ENCODE peak calls at places on chromosomes 7 and 10, in five cellular contexts. W is tibial artery, Z is IMR-90, I is nephron progenitor cell, B is right lobe of liver. D is an unnamed sample.

GRCh38 chr7:142866361-142867096 is 11.7 kb downstream of the EPHB6 start:
- DNase-seq in W (no peak), Z (no peak), I (peak), B (no peak), D (no peak)

GRCh38 chr7:468681-469590 is 50.7 kb downstream of the PDGFA start:
- DNase-seq in W (peak), Z (peak), I (no peak), B (peak), D (peak)

GRCh38 chr7:104979167-104979841 is 34.7 kb upstream of the KMT2E start:
- DNase-seq in W (no peak), Z (peak), I (peak), B (no peak), D (no peak)

GRCh38 chr7:43612599-43613589 is 30.0 kb downstream of the STK17A start:
- DNase-seq in W (no peak), Z (peak), I (no peak), B (no peak), D (no peak)

GRCh38 chr7:101410743-101411476 is 48.2 kb downstream of the COL26A1 start:
- DNase-seq in W (no peak), Z (no peak), I (peak), B (peak), D (no peak)

GRCh38 chr7:26153823-26154783 is 2.1 kb downstream of the NFE2L3 start:
- DNase-seq in W (no peak), Z (peak), I (no peak), B (no peak), D (peak)

GRCh38 chr10:52215745-52216361 is 98.2 kb upstream of the DKK1 start:
- DNase-seq in W (no peak), Z (peak), I (peak), B (peak), D (no peak)

GRCh38 chr10:112680586-112680985 is 233.6 kb downstream of the VTI1A start:
- DNase-seq in W (no peak), Z (no peak), I (no peak), B (no peak), D (no peak)

GRCh38 chr10:19961076-19961811 is 145.0 kb downstream of the PLXDC2 start:
- DNase-seq in W (no peak), Z (no peak), I (no peak), B (no peak), D (no peak)

GRCh38 chr10:70285432-70285831 is 1.6 kb upstream of the NPFFR1 start:
- DNase-seq in W (no peak), Z (no peak), I (no peak), B (no peak), D (no peak)

GRCh38 chr10:11612004-11613001 is 853 bp upstream of the USP6NL start:
- DNase-seq in W (no peak), Z (no peak), I (no peak), B (no peak), D (no peak)

GRCh38 chr10:32150532-32151101 is 94.4 kb upstream of the KIF5B start:
- DNase-seq in W (no peak), Z (no peak), I (no peak), B (no peak), D (no peak)

GRCh38 chr7:98240961-98241673 is 10.9 kb downstream of the TECPR1 start:
- DNase-seq in W (no peak), Z (peak), I (peak), B (peak), D (no peak)

GRCh38 chr7:135602304-135602703 is 44.6 kb downstream of the NUP205 start:
- DNase-seq in W (no peak), Z (peak), I (no peak), B (no peak), D (no peak)

DNA sequence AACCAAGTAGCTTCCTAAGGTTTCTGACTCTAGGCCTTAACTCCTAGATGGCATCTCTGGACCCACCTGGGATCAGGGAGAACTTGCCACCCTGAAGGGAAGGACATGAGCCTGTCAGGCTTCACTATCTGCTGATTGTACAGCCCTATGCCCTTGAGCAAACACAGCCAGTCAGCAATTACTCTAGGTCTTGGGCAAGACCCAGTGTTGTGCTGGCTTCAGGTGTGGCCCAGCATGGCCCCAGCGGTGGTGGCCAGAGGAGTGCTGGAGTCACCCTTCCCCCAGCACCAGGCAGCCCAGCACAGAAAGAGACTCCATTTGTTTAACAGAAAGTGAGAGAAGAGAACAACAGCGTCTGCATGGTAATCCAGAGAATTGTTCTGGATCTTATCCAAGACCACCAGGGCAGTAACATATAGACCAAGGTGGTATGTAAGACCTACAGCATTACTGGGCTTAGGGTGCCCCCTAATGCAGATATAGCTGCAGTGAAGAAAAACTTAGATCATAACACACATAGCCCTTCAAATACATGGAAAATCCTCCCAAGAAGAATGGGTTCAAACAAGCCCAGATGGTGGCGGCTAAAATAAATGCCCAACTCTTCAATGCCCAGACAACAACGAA is 207.7 kb downstream of the MAGI2 start:
- DNase-seq in W (no peak), Z (no peak), I (no peak), B (peak), D (no peak)
- TF ChIP-seq CTCF in W (no peak), Z (no peak), I (no peak), B (no peak), D (no peak)

GRCh38 chr10:102853944-102854694 is at the start of gene BORCS7:
- DNase-seq in W (peak), Z (peak), I (peak), B (peak), D (peak)
- TF ChIP-seq CTCF in W (no peak), Z (no peak), I (no peak), B (no peak), D (no peak)

DNA sequence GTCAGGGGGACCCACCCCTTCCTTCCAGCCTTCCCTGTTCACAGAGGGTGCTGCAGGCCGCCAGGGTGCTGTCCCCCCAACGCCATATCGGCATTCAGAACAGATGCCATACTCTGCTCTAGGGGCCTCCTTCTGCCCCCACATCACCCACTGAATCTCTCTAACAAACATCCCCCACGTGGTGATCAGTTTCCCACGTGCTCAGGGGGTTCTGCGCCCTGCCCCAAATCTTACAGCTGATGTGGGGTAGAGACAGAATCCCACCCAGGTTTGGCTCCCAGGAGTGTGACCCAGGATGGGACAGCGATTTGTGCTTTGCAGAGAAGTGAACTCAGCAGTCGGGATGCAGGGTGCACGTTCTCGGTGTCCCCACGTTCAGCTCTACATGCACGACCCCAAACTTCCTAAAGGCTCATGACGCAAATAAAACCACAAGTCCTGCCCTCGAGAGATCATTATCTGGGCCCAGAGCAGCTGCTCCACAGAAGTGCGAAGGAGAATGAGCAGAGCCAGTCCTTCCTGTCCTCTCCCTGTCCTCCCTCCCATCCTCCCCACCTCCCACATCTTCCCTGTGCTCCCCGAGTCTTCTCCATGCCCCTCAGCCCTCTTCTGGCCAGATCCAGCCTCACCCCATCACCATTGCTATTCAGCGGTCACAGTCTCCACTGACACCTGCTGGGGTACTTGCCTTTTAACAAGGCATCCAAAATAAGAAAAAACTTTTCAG is 423.4 kb downstream of the DNAJB6 start:
- DNase-seq in W (no peak), Z (no peak), I (no peak), B (no peak), D (no peak)
- TF ChIP-seq CTCF in W (no peak), Z (no peak), I (no peak), B (no peak), D (no peak)

DNA sequence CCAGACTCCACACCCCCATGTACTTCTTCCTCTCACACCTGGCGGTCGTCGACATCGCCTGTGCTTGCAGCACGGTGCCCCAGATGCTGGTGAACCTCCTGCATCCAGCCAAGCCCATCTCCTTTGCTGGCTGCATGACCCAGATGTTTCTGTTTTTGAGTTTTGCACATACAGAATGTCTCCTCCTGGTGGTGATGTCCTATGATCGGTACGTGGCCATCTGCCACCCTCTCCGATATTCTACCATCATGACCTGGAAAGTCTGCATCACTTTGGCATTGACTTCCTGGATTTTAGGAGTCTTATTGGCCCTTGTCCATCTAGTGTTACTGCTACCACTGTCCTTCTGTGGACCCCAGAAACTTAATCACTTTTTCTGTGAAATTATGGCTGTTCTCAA is 4.8 kb downstream of the OR2A25 start:
- DNase-seq in W (no peak), Z (no peak), I (no peak), B (no peak), D (no peak)
- TF ChIP-seq CTCF in W (no peak), Z (no peak), I (no peak), B (no peak), D (no peak)

GRCh38 chr7:159140170-159140910 is 4.3 kb downstream of the VIPR2 start:
- DNase-seq in W (peak), Z (no peak), I (no peak), B (no peak), D (no peak)

GRCh38 chr7:159142204-159142603 is 2.5 kb downstream of the VIPR2 start:
- DNase-seq in W (no peak), Z (no peak), I (no peak), B (no peak), D (no peak)

GRCh38 chr7:159141159-159141558 is 3.5 kb downstream of the VIPR2 start:
- DNase-seq in W (peak), Z (no peak), I (no peak), B (no peak), D (no peak)

GRCh38 chr7:159142730-159143129 is 1.9 kb downstream of the VIPR2 start:
- DNase-seq in W (no peak), Z (no peak), I (no peak), B (no peak), D (no peak)

DNA sequence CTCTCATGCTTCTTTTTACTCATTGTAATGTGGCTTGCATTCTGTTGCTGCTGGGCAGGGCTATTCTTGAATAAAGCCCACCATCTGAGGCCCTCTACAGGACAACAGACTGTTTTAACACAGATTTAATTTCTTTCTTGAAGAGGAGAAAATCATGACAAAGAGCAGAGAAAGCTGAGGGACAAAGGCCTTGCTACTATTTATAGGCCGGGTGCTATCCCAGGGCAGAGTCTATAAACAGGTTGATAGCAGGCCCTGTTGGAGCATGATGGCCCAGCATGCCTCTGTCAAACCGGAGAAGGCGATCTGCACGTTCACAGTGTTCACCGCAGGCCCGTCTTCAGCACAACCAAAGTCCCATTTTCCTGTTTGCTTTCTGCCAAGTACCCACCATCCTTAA is 3.0 kb downstream of the VIPR2 start:
- DNase-seq in W (peak), Z (no peak), I (no peak), B (no peak), D (no peak)
- TF ChIP-seq CTCF in W (no peak), Z (no peak), I (no peak), B (no peak), D (no peak)

GRCh38 chr7:119943932-119944600 is 328.9 kb upstream of the KCND2 start:
- DNase-seq in W (no peak), Z (no peak), I (no peak), B (no peak), D (no peak)
- TF ChIP-seq CTCF in W (no peak), Z (no peak), I (no peak), B (no peak), D (no peak)